ENCODE peak calls at places on chromosomes 6 and 20, in four cellular contexts. I is HuH-7.5; T is effector memory CD8-positive, alpha-beta T cell; A is iPS DF 19.7. D is an unnamed sample.

GRCh38 chr6:84052883-84053241 is 19.3 kb downstream of the MRAP2 start:
- DNase-seq in I (no peak), T (no peak), A (no peak), D (no peak)

GRCh38 chr6:150599199-150600002 is at the start of gene PLEKHG1:
- DNase-seq in I (peak; percentile 69), T (peak; percentile 50), A (no peak), D (peak; percentile 47)

GRCh38 chr6:72748759-72749158 is 126.9 kb downstream of the KCNQ5 start:
- DNase-seq in I (no peak), T (no peak), A (no peak), D (no peak)

GRCh38 chr20:62055106-62055861 is 10.4 kb downstream of the TAF4 start:
- DNase-seq in I (no peak), T (no peak), A (no peak), D (no peak)

GRCh38 chr20:44765647-44766367 is 20.1 kb downstream of the KCNK15 start:
- DNase-seq in I (no peak), T (no peak), A (no peak), D (no peak)

GRCh38 chr20:8190043-8190880 is 58.2 kb downstream of the PLCB1 start:
- DNase-seq in I (peak; percentile 34), T (no peak), A (no peak), D (no peak)

GRCh38 chr6:170147832-170148708 is 142.8 kb downstream of the DLL1 start:
- DNase-seq in I (no peak), T (peak; percentile 72), A (no peak), D (peak; percentile 53)

GRCh38 chr6:33668914-33669313 is 42.6 kb downstream of the UQCC2 start:
- DNase-seq in I (peak; percentile 29), T (no peak), A (no peak), D (no peak)

GRCh38 chr6:130752292-130752691 is 74.9 kb upstream of the SMLR1 start:
- DNase-seq in I (no peak), T (no peak), A (no peak), D (no peak)

GRCh38 chr6:148943451-148943850 is 196.6 kb downstream of the UST start:
- DNase-seq in I (no peak), T (no peak), A (no peak), D (no peak)

GRCh38 chr6:26563488-26563887 is 25.3 kb downstream of the HMGN4 start:
- DNase-seq in I (no peak), T (no peak), A (no peak), D (no peak)

GRCh38 chr6:150395388-150396009 is 26.7 kb downstream of the IYD start:
- DNase-seq in I (peak; percentile 42), T (peak; percentile 37), A (peak; percentile 48), D (peak; percentile 46)

GRCh38 chr20:62176866-62177265 is 6.0 kb upstream of the MTG2 start:
- DNase-seq in I (no peak), T (no peak), A (no peak), D (no peak)

GRCh38 chr6:23797041-23797440 is 329.0 kb upstream of the NRSN1 start:
- DNase-seq in I (no peak), T (no peak), A (no peak), D (no peak)

GRCh38 chr20:54134445-54135220 is 39.2 kb downstream of the CYP24A1 start:
- DNase-seq in I (no peak), T (no peak), A (no peak), D (no peak)

GRCh38 chr6:142035890-142036289 is 96.8 kb upstream of the GJE1 start:
- DNase-seq in I (no peak), T (no peak), A (no peak), D (no peak)

GRCh38 chr6:53499094-53499493 is 45.8 kb downstream of the GCLC start:
- DNase-seq in I (no peak), T (no peak), A (no peak), D (no peak)

GRCh38 chr20:2626853-2627541 is 25.4 kb upstream of the NOP56 start:
- DNase-seq in I (no peak), T (no peak), A (no peak), D (no peak)